ENCODE peak calls at places on chromosomes 7 and 10, in eight cellular contexts. X is aorta, Z is stomach, I is OCI-LY7, F is endothelial cell of umbilical vein, Y is dorsolateral prefrontal cortex, B is sigmoid colon, R is trophoblast cell. Q is an unnamed sample.

GRCh38 chr10:107767185-107767584 is 602.7 kb upstream of the SORCS1 start:
- DNase-seq in Z (no peak), R (no peak), X (no peak), I (no peak), B (no peak), F (no peak), Y (no peak), Q (no peak)

GRCh38 chr7:1794888-1795542 is 124.9 kb downstream of the ELFN1 start:
- DNase-seq in F (no peak), B (no peak), Y (no peak), R (no peak), X (no peak), Z (no peak), I (peak), Q (no peak)

GRCh38 chr7:460374-461117 is 59.1 kb downstream of the PDGFA start:
- DNase-seq in Z (no peak), X (peak), I (no peak), B (no peak), F (peak), R (no peak), Y (no peak), Q (no peak)

GRCh38 chr10:17847586-17848296 is 38.6 kb downstream of the MRC1 start:
- DNase-seq in F (peak), R (no peak), Y (no peak), Z (no peak), X (no peak), B (no peak), I (peak), Q (no peak)

GRCh38 chr7:36115448-36116321 is 37.4 kb upstream of the EEPD1 start:
- DNase-seq in I (no peak), R (peak), X (peak), B (peak), F (peak), Y (peak), Z (peak), Q (peak)

GRCh38 chr7:23002698-23003097 is 11.2 kb downstream of the HYCC1 start:
- DNase-seq in Z (no peak), R (no peak), F (no peak), Y (no peak), X (no peak), I (no peak), B (no peak), Q (no peak)

GRCh38 chr10:110399163-110400094 is 94.7 kb upstream of the SMNDC1 start:
- DNase-seq in X (no peak), R (peak), B (no peak), F (peak), Y (no peak), Z (peak), I (no peak), Q (no peak)

GRCh38 chr10:129962092-129962494 is 2.0 kb downstream of the EBF3 start:
- DNase-seq in I (no peak), Z (no peak), F (no peak), R (no peak), X (no peak), Y (no peak), B (peak), Q (no peak)

GRCh38 chr10:21889477-21890275 is 113.9 kb downstream of the DNAJC1 start:
- DNase-seq in X (no peak), B (no peak), F (no peak), Y (no peak), I (no peak), Z (no peak), R (no peak), Q (no peak)

GRCh38 chr7:156356551-156356950 is 284.0 kb upstream of the RNF32 start:
- DNase-seq in F (no peak), Y (no peak), X (no peak), R (peak), Z (no peak), B (no peak), I (no peak), Q (no peak)

GRCh38 chr7:158657189-158657746 is 47.3 kb downstream of the NCAPG2 start:
- DNase-seq in R (no peak), Y (no peak), Z (no peak), I (peak), F (no peak), X (no peak), B (no peak), Q (no peak)

GRCh38 chr7:137992738-137993394 is 9.0 kb downstream of the CREB3L2 start:
- DNase-seq in I (no peak), F (peak), Z (no peak), X (peak), Y (no peak), B (peak), R (peak), Q (no peak)

GRCh38 chr10:117000580-117000979 is 4.4 kb downstream of the SHTN1 start:
- DNase-seq in X (no peak), I (no peak), Z (no peak), B (no peak), F (no peak), Y (no peak), R (no peak), Q (no peak)

GRCh38 chr7:82275342-82275741 is 168.2 kb downstream of the CACNA2D1 start:
- DNase-seq in Y (no peak), F (no peak), B (no peak), X (no peak), I (no peak), Z (no peak), R (no peak), Q (no peak)

GRCh38 chr7:116777613-116778380 is 84.6 kb upstream of the CAPZA2 start:
- DNase-seq in F (peak), Z (no peak), R (no peak), I (no peak), X (no peak), Y (no peak), B (no peak), Q (no peak)

GRCh38 chr7:132117181-132117580 is 459.1 kb downstream of the PLXNA4 start:
- DNase-seq in X (no peak), Y (no peak), R (peak), F (no peak), Z (no peak), I (no peak), B (no peak), Q (no peak)

GRCh38 chr7:94913391-94913790 is 6.0 kb downstream of the PPP1R9A start:
- DNase-seq in Y (no peak), R (no peak), I (no peak), X (no peak), Z (no peak), B (no peak), F (no peak), Q (no peak)
- H3K27ac ChIP-seq in Y (no peak), R (no peak), I (no peak), X (no peak), Z (no peak), B (no peak), F (no peak), Q (no peak)

DNA sequence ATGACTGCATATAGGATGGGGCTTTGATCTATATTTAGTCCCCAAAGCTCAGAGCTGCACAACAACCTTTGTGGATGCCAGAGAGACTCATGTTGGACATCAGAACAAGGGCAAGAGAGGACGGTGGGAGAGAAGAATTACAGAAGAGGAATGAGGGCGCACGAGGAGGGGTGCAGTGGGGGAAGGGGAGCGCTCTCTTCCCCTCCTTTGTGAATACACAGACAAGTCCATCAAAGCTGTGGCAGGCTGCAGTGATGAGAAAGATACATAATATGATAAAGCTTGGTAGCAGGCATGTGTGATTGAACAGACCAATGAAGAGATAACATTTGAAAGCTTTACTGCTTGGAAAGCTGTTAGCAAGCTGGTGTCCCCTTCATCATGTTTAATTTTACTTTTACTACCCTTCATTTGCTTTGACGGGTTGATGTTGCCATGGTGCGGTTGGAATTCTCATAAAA is 857.8 kb downstream of the KCNMA1 start:
- DNase-seq in X (no peak), F (no peak), B (no peak), Y (no peak), R (no peak), I (no peak), Z (no peak), Q (no peak)
- H3K4me3 ChIP-seq in X (no peak), F (no peak), B (no peak), Y (no peak), R (no peak), I (no peak), Z (no peak), Q (no peak)

GRCh38 chr7:150514748-150515222 is at the start of gene GIMAP7:
- DNase-seq in X (peak), I (no peak), Z (no peak), F (peak), Y (no peak), R (no peak), B (no peak), Q (no peak)
- H3K27ac ChIP-seq in X (no peak), I (no peak), Z (peak), F (peak), Y (peak), R (no peak), B (peak), Q (peak)

GRCh38 chr7:27165089-27165654 is at the start of gene HOXA9:
- DNase-seq in B (peak), Y (no peak), I (no peak), X (peak), R (no peak), Z (no peak), F (peak), Q (no peak)
- H3K4me3 ChIP-seq in B (peak), Y (no peak), I (no peak), X (no peak), R (peak), Z (peak), F (peak), Q (peak)

DNA sequence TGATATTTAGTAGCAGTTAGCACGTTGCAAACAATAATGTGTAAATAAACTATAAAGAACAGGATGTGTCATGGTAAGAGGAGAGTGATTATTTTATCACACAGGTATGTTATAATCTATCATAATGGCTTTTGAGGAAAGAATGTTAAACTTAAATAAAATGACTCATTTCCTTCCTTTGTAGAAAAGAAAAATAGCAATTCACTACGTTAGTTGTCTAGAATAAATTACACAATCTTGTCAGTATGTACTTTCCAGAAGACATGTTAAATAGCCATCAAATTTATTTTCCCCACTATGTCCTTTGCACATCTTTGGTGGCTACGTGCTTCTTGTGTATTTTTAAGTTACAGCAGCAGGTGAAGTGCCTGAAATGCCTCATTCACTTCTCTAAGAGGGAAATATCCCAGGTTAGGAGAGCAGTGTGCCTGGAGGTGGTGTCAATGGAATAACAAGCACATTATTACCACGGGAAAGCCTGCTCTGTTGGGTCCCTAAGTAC is 133.8 kb downstream of the SEMA3A start:
- DNase-seq in B (no peak), X (no peak), F (peak), Z (no peak), I (no peak), R (no peak), Y (no peak), Q (no peak)
- H3K27ac ChIP-seq in B (no peak), X (no peak), F (peak), Z (no peak), I (no peak), R (no peak), Y (no peak), Q (no peak)

GRCh38 chr7:16814987-16815386 is 10.2 kb upstream of the AGR2 start:
- DNase-seq in Y (no peak), X (no peak), F (no peak), I (no peak), B (no peak), R (no peak), Z (no peak), Q (no peak)

GRCh38 chr7:16812542-16813231 is 7.9 kb upstream of the AGR2 start:
- DNase-seq in R (no peak), X (no peak), Z (no peak), F (no peak), B (no peak), Y (no peak), I (no peak), Q (no peak)

GRCh38 chr7:16810573-16810972 is 5.8 kb upstream of the AGR2 start:
- DNase-seq in B (no peak), R (no peak), X (no peak), F (no peak), Z (no peak), Y (no peak), I (no peak), Q (no peak)

GRCh38 chr7:16811555-16811954 is 6.8 kb upstream of the AGR2 start:
- DNase-seq in Y (no peak), B (no peak), X (no peak), R (no peak), Z (no peak), I (no peak), F (peak), Q (no peak)

DNA sequence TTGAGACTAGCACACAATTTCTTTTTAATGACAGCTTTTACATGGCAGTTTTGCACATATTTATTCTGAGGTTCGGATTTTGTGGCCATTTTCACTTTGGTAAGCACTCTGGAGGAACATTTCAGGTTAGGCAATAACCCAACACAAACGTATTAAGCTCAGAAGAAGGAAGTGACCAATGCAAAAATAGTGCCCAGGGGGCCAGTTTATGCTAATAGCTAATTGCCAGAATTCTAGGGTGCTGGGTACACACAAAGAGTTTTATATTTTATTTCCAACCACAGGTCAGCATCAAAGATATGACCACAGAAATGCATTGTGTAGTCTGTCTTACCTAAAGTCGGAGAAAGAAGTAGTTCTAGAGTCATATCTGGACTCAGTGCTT is 8.4 kb upstream of the AGR2 start:
- DNase-seq in Y (no peak), Z (no peak), X (no peak), I (no peak), F (no peak), B (no peak), R (no peak), Q (no peak)
- H3K4me3 ChIP-seq in Y (no peak), Z (no peak), X (no peak), I (no peak), F (no peak), B (no peak), R (no peak), Q (no peak)

Q was measured in coronary artery.